ENCODE peak calls at places on chromosome 12, in four cellular contexts. O, Q, N and F are unnamed samples.

GRCh38 chr12:119613319-119613936 is 19.9 kb downstream of the TMEM233 start:
- DNase-seq in O (no peak), Q (no peak), N (no peak), F (no peak)

GRCh38 chr12:15090441-15090840 is 117.6 kb downstream of the PDE6H start:
- DNase-seq in O (no peak), Q (no peak), N (no peak), F (no peak)

GRCh38 chr12:132953163-132953425 is 3.0 kb downstream of the ZNF605 start:
- DNase-seq in O (no peak), Q (no peak), N (no peak), F (no peak)

GRCh38 chr12:125055591-125055990 is 9.6 kb upstream of the AACS start:
- DNase-seq in O (no peak), Q (no peak), N (no peak), F (no peak)

GRCh38 chr12:116673713-116674112 is 64.2 kb downstream of the SPRING1 start:
- DNase-seq in O (no peak), Q (no peak), N (no peak), F (no peak)

GRCh38 chr12:54140958-54141388 is 47.8 kb downstream of the SMUG1 start:
- DNase-seq in O (no peak), Q (no peak), N (no peak), F (peak)

GRCh38 chr12:89098390-89099102 is 253.8 kb downstream of the DUSP6 start:
- DNase-seq in O (no peak), Q (no peak), N (no peak), F (no peak)

GRCh38 chr12:48671231-48671856 is 10.7 kb downstream of the KANSL2 start:
- DNase-seq in O (no peak), Q (no peak), N (no peak), F (no peak)

GRCh38 chr12:75271576-75271975 is 58.5 kb downstream of the CAPS2 start:
- DNase-seq in O (no peak), Q (no peak), N (no peak), F (no peak)

GRCh38 chr12:55955344-55955743 is 10.5 kb downstream of the PMEL start:
- DNase-seq in O (no peak), Q (no peak), N (no peak), F (no peak)

GRCh38 chr12:106195638-106196037 is 52.2 kb downstream of the CKAP4 start:
- DNase-seq in O (no peak), Q (peak), N (peak), F (peak)

GRCh38 chr12:96014932-96015599 is 18.9 kb upstream of the HAL start:
- DNase-seq in O (no peak), Q (no peak), N (no peak), F (no peak)

GRCh38 chr12:119988440-119988787 is 622 bp upstream of the BICDL1 start:
- DNase-seq in O (no peak), Q (no peak), N (no peak), F (no peak)

GRCh38 chr12:50110762-50111416 is 1.1 kb upstream of the COX14 start:
- DNase-seq in O (peak), Q (peak), N (peak), F (peak)

GRCh38 chr12:82527165-82527780 is 159.4 kb upstream of the TMTC2 start:
- DNase-seq in O (no peak), Q (peak), N (no peak), F (no peak)

GRCh38 chr12:93058280-93058679 is 129.2 kb upstream of the EEA1 start:
- DNase-seq in O (no peak), Q (no peak), N (no peak), F (no peak)

GRCh38 chr12:22729898-22730443 is 105.0 kb downstream of the ETNK1 start:
- DNase-seq in O (no peak), Q (no peak), N (no peak), F (no peak)
- H3K4me3 ChIP-seq in O (no peak), Q (no peak), N (no peak), F (peak)

GRCh38 chr12:107328442-107329133 is 235.2 kb upstream of the CRY1 start:
- DNase-seq in O (no peak), Q (no peak), N (no peak), F (no peak)

GRCh38 chr12:107329569-107330324 is 236.4 kb upstream of the CRY1 start:
- DNase-seq in O (no peak), Q (no peak), N (no peak), F (no peak)

GRCh38 chr12:107326237-107326636 is 232.9 kb upstream of the CRY1 start:
- DNase-seq in O (no peak), Q (no peak), N (no peak), F (no peak)

GRCh38 chr12:107325075-107325474 is 231.7 kb upstream of the CRY1 start:
- DNase-seq in O (no peak), Q (no peak), N (no peak), F (no peak)

GRCh38 chr12:107327783-107328182 is 234.4 kb upstream of the CRY1 start:
- DNase-seq in O (no peak), Q (no peak), N (no peak), F (no peak)
- TF ChIP-seq CTCF in O (no peak), Q (no peak), N (no peak), F (no peak)

GRCh38 chr12:94616217-94616729 is 34.1 kb downstream of the TMCC3 start:
- DNase-seq in O (no peak), Q (peak), N (peak), F (no peak)
- H3K4me3 ChIP-seq in O (no peak), Q (peak), N (peak), F (peak)

DNA sequence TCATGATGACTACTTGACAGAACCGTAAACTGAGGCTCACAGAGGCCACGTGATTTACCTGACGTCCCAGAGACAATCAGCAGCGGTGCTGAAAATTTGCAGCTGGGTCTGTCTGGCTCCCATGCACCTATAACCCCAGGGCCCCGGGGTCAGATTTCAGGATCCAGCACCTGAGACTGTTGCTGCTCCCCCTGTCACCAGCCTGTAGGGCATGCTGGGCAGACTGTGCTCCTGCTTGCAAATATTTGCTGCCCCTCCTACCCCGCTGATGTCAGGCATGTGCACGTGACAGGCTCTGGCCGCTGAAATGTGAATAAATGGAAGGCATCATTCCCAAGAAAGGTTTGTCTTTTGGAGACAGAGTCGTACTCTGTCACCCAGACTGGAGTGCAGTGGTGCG is 6.0 kb downstream of the MMAB start:
- DNase-seq in O (no peak), Q (no peak), N (no peak), F (no peak)
- TF ChIP-seq CTCF in O (no peak), Q (no peak), N (no peak), F (no peak)

GRCh38 chr12:88056571-88056970 is 27.4 kb upstream of the C12orf50 start:
- DNase-seq in O (no peak), Q (no peak), N (no peak), F (no peak)

GRCh38 chr12:88057994-88058718 is 29.0 kb upstream of the C12orf50 start:
- DNase-seq in O (no peak), Q (no peak), N (no peak), F (no peak)

GRCh38 chr12:88063375-88063774 is 34.2 kb upstream of the C12orf50 start:
- DNase-seq in O (no peak), Q (no peak), N (no peak), F (no peak)

GRCh38 chr12:88062464-88062863 is 33.3 kb upstream of the C12orf50 start:
- DNase-seq in O (peak), Q (no peak), N (no peak), F (no peak)

GRCh38 chr12:88058719-88059077 is 29.5 kb upstream of the C12orf50 start:
- DNase-seq in O (no peak), Q (no peak), N (no peak), F (no peak)
- H3K4me3 ChIP-seq in O (no peak), Q (no peak), N (no peak), F (no peak)

GRCh38 chr12:33116284-33116683 is 219.7 kb upstream of the PKP2 start:
- DNase-seq in O (no peak), Q (no peak), N (no peak), F (no peak)

GRCh38 chr12:33111850-33112249 is 215.3 kb upstream of the PKP2 start:
- DNase-seq in O (no peak), Q (no peak), N (no peak), F (no peak)

GRCh38 chr12:33115716-33116115 is 219.1 kb upstream of the PKP2 start:
- DNase-seq in O (no peak), Q (no peak), N (no peak), F (no peak)
- TF ChIP-seq CTCF in O (no peak), Q (no peak), N (no peak), F (no peak)

GRCh38 chr12:123478762-123479161 is 20.8 kb downstream of the SNRNP35 start:
- DNase-seq in O (no peak), Q (no peak), N (no peak), F (peak)
- H3K4me3 ChIP-seq in O (no peak), Q (no peak), N (no peak), F (peak)

GRCh38 chr12:68406134-68406576 is 74.0 kb upstream of the MDM1 start:
- DNase-seq in O (no peak), Q (peak), N (peak), F (peak)
- TF ChIP-seq CTCF in O (no peak), Q (peak), N (peak), F (no peak)

GRCh38 chr12:2051700-2052625 is 824 bp upstream of the CACNA1C start:
- DNase-seq in O (no peak), Q (no peak), N (no peak), F (no peak)
- H3K4me3 ChIP-seq in O (no peak), Q (peak), N (peak), F (peak)